ENCODE peak calls at places on chromosomes 6 and 20, in eight cellular contexts. U is sigmoid colon, Q is adrenal gland, S is IMR-90, X is endodermal cell, P is neuronal stem cell, G is breast epithelium, Z is thoracic aorta. T is an unnamed sample. For H3K9me3 and H3K27me3, the result is how much of the 10 kb centered on the place peaks cover.

GRCh38 chr20:16719421-16719820 is 10.4 kb upstream of the SNRPB2 start:
- DNase-seq in U (no peak), X (no peak), S (no peak), Z (no peak), P (no peak), G (no peak), Q (no peak), T (no peak)

GRCh38 chr20:41701596-41702350 is 83.6 kb upstream of the CHD6 start:
- DNase-seq in Q (no peak), Z (no peak), P (no peak), X (peak), G (no peak), U (no peak), S (no peak), T (peak)

GRCh38 chr6:170207586-170207985 is 83.3 kb downstream of the DLL1 start:
- DNase-seq in U (no peak), X (peak), Z (no peak), P (no peak), S (no peak), Q (no peak), G (peak), T (no peak)

GRCh38 chr6:46661500-46661899 is 8.7 kb downstream of the SLC25A27 start:
- DNase-seq in Q (no peak), X (no peak), S (no peak), U (no peak), P (no peak), G (no peak), Z (no peak), T (no peak)

GRCh38 chr6:24188571-24188970 is 62.6 kb downstream of the NRSN1 start:
- DNase-seq in Q (no peak), Z (no peak), P (no peak), X (no peak), U (no peak), G (no peak), S (no peak), T (no peak)

GRCh38 chr6:71403422-71404134 is 115.0 kb downstream of the OGFRL1 start:
- DNase-seq in Z (no peak), X (peak), P (no peak), U (no peak), G (no peak), S (no peak), Q (no peak), T (no peak)

GRCh38 chr6:132333639-132334516 is 67.4 kb downstream of the MOXD1 start:
- DNase-seq in P (no peak), U (no peak), Z (no peak), S (peak), Q (peak), X (peak), G (no peak), T (peak)

GRCh38 chr6:156658186-156658585 is 119.0 kb upstream of the ARID1B start:
- DNase-seq in P (no peak), Q (peak), U (peak), X (no peak), S (peak), Z (no peak), G (no peak), T (peak)

GRCh38 chr6:24330137-24330732 is 27.6 kb downstream of the DCDC2 start:
- DNase-seq in Z (no peak), U (no peak), P (no peak), S (no peak), Q (no peak), G (no peak), X (no peak), T (no peak)

GRCh38 chr6:109513571-109514071 is 30.6 kb upstream of the ZBTB24 start:
- DNase-seq in G (no peak), X (peak), S (peak), Q (no peak), U (no peak), Z (no peak), P (no peak), T (no peak)

GRCh38 chr20:9409352-9409751 is 105.0 kb upstream of the LAMP5 start:
- DNase-seq in U (no peak), S (peak), Z (no peak), P (no peak), Q (no peak), X (no peak), G (no peak), T (peak)

GRCh38 chr20:9411833-9412232 is 102.6 kb upstream of the LAMP5 start:
- DNase-seq in S (no peak), U (no peak), G (no peak), Z (no peak), P (no peak), Q (no peak), X (no peak), T (no peak)

GRCh38 chr20:9407805-9408421 is 106.5 kb upstream of the LAMP5 start:
- DNase-seq in P (peak), Z (peak), X (peak), G (peak), Q (peak), S (peak), U (no peak), T (peak)

GRCh38 chr20:9408422-9409300 is 105.7 kb upstream of the LAMP5 start:
- DNase-seq in U (no peak), P (no peak), Q (no peak), S (peak), X (no peak), Z (no peak), G (no peak), T (peak)

GRCh38 chr20:9409981-9410380 is 104.4 kb upstream of the LAMP5 start:
- DNase-seq in Q (no peak), Z (no peak), S (peak), U (no peak), P (no peak), X (no peak), G (no peak), T (peak)
- H3K4me3 ChIP-seq in Q (no peak), Z (no peak), S (no peak), U (no peak), P (no peak), X (no peak), G (no peak), T (no peak)

GRCh38 chr6:61200444-61200843 is 1085.6 kb downstream of the KHDRBS2 start:
- DNase-seq in P (no peak), X (peak), Q (no peak), U (no peak), G (no peak), S (no peak), Z (no peak), T (no peak)

DNA sequence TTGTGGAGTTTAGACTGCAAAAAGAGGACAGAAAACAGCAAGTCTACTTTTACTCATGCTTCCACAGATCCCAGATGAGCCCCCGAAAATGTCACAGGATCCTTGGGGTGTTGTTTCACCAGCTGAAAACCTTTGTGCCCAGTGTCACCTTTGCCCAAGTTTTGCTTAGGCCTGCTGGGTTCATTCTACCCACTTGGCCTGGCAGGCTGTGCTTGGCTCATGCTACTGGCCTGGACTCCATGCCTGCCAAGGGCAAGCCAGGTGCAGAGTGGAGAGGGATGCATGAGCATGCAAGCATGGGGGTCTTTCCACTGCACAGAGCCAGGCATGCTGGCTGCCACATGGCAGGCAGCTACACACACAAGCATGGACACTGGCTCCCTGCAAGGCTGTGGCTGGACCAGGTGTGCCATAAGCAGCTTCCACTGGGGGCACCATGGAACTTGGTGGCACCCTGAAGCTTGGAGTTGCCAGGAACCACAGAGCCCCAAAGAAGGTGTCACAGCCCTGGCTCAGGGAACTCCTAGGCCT is 1082.0 kb downstream of the KHDRBS2 start:
- DNase-seq in G (no peak), S (no peak), Q (no peak), Z (no peak), U (no peak), P (no peak), X (no peak), T (no peak)
- H3K9me3 ChIP-seq in G (under half), S (under half), Q (under half), Z (under half), U (under half), P (under half), X (under half), T (under half)

GRCh38 chr6:80205404-80205803 is 98.9 kb downstream of the BCKDHB start:
- DNase-seq in X (no peak), U (no peak), Q (no peak), Z (no peak), G (no peak), S (no peak), P (no peak), T (no peak)
- H3K27me3 ChIP-seq in X (under half), U (under half), Q (under half), Z (under half), G (under half), S (under half), P (under half), T (under half)

GRCh38 chr20:5745416-5745968 is 4.7 kb upstream of the SHLD1 start:
- DNase-seq in Q (peak), U (no peak), P (no peak), X (no peak), S (no peak), G (no peak), Z (no peak), T (no peak)

GRCh38 chr20:5746064-5746463 is 4.1 kb upstream of the SHLD1 start:
- DNase-seq in P (no peak), Q (no peak), Z (no peak), G (no peak), U (no peak), S (no peak), X (no peak), T (no peak)

GRCh38 chr20:5751856-5752255 is 1.7 kb downstream of the SHLD1 start:
- DNase-seq in U (no peak), Q (peak), Z (no peak), X (no peak), S (no peak), P (no peak), G (no peak), T (no peak)

GRCh38 chr20:5748246-5748645 is 2.0 kb upstream of the SHLD1 start:
- DNase-seq in U (no peak), X (no peak), P (no peak), Z (no peak), Q (no peak), S (no peak), G (no peak), T (no peak)

GRCh38 chr20:5749512-5750490 is at the start of gene SHLD1:
- DNase-seq in Q (peak), P (peak), X (peak), G (peak), S (peak), Z (peak), U (peak), T (peak)
- H3K4me3 ChIP-seq in Q (peak), P (peak), X (peak), G (peak), S (peak), Z (peak), U (peak), T (peak)

DNA sequence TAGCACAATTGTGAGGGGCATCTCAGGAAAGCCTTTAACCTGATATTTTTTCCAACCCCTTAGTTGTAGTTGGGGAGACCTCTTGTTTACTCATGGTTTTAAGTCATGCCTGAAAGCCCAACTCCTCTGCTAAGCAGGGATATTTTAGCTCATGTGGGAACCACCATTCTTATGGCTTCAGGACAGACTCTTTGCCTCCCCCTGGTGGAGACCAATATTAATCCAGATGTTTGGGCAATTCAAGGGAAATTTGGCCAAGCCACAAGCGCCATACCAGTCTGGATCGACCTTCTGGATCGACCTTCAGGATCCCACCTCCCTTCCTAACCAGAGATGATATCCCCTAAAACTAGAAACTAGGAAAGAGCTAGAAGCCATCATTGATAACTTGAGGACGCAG is 211.2 kb downstream of the C6orf118 start:
- DNase-seq in X (peak), Q (no peak), P (no peak), Z (no peak), U (no peak), S (no peak), G (no peak), T (no peak)
- H3K9me3 ChIP-seq in X (under half), Q (under half), P (under half), Z (under half), U (under half), S (under half), G (under half), T (under half)

DNA sequence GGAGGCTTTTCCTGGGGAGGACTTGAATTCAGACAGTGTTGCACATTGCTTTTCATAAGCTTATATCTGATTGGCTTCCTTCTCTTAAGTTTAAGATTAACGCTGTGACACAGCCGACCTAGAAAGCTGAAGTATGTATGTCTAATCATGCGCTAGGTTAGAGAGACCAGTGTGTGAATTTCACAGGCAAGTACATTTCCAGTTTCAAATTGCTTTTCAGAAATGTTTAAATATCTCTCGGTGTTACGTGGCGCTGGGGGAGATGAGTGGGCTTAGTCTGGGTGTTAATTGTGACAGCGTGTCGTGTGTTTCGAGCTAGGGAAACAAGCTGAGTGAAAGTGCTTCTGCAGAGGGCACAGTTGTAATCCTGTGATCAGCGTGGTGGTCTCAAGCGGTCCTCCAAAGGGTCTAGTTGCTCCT is 166.5 kb downstream of the SASH1 start:
- DNase-seq in Q (no peak), P (no peak), U (no peak), Z (no peak), X (no peak), S (peak), G (no peak), T (no peak)
- H3K27me3 ChIP-seq in Q (under half), P (under half), U (under half), Z (under half), X (under half), S (under half), G (under half), T (under half)